ENCODE peak calls at places on chromosomes 12 and 14, in four cellular contexts. D, Y, G and C are unnamed samples.

GRCh38 chr12:110744697-110745264 is 2.1 kb upstream of the PPP1CC start:
- DNase-seq in D (no peak), Y (no peak), G (no peak), C (peak)

GRCh38 chr14:73784065-73784987 is 67.3 kb upstream of the PTGR2 start:
- DNase-seq in D (no peak), Y (no peak), G (no peak), C (no peak)

GRCh38 chr14:68232643-68233055 is 413.1 kb downstream of the RAD51B start:
- DNase-seq in D (peak), Y (no peak), G (no peak), C (peak)

GRCh38 chr14:101460521-101460920 is 100.8 kb upstream of the DIO3 start:
- DNase-seq in D (no peak), Y (no peak), G (no peak), C (no peak)

GRCh38 chr14:31933716-31934115 is 143.4 kb upstream of the ARHGAP5 start:
- DNase-seq in D (no peak), Y (no peak), G (no peak), C (no peak)

GRCh38 chr12:123707466-123707865 is 4.7 kb upstream of the ATP6V0A2 start:
- DNase-seq in D (no peak), Y (no peak), G (no peak), C (no peak)

GRCh38 chr14:74038015-74038859 is 19.1 kb downstream of the BBOF1 start:
- DNase-seq in D (no peak), Y (no peak), G (no peak), C (peak)

GRCh38 chr12:88237954-88238353 is 95.8 kb downstream of the TMTC3 start:
- DNase-seq in D (no peak), Y (no peak), G (no peak), C (no peak)

GRCh38 chr12:27303139-27304111 is 29.2 kb upstream of the BMAL2 start:
- DNase-seq in D (no peak), Y (no peak), G (no peak), C (no peak)

GRCh38 chr12:4115570-4115969 is 158.0 kb upstream of the CCND2 start:
- DNase-seq in D (peak), Y (no peak), G (no peak), C (no peak)

GRCh38 chr14:26323781-26324363 is 274.0 kb downstream of the NOVA1 start:
- DNase-seq in D (no peak), Y (no peak), G (no peak), C (no peak)

GRCh38 chr12:5889381-5890047 is 55.5 kb downstream of the ANO2 start:
- DNase-seq in D (no peak), Y (no peak), G (no peak), C (peak)

GRCh38 chr12:67630373-67631088 is 18.0 kb upstream of the DYRK2 start:
- DNase-seq in D (no peak), Y (no peak), G (peak), C (no peak)

GRCh38 chr12:110403975-110404675 is 617 bp upstream of the ANAPC7 start:
- DNase-seq in D (peak), Y (peak), G (peak), C (peak)

GRCh38 chr12:6779667-6780459 is 7.5 kb downstream of the LAG3 start:
- DNase-seq in D (no peak), Y (no peak), G (no peak), C (no peak)

GRCh38 chr12:92408072-92408900 is 262.6 kb upstream of the BTG1 start:
- DNase-seq in D (peak), Y (no peak), G (no peak), C (peak)

GRCh38 chr12:122140467-122141257 is 33.4 kb downstream of the IL31 start:
- DNase-seq in D (no peak), Y (no peak), G (no peak), C (no peak)

GRCh38 chr12:13230500-13230899 is 34.0 kb downstream of the EMP1 start:
- DNase-seq in D (no peak), Y (no peak), G (no peak), C (no peak)

GRCh38 chr14:67187826-67188225 is 1.4 kb upstream of the GARIN2 start:
- DNase-seq in D (peak), Y (no peak), G (no peak), C (peak)

GRCh38 chr12:78684419-78684818 is 180.2 kb upstream of the SYT1 start:
- DNase-seq in D (no peak), Y (no peak), G (no peak), C (no peak)

DNA sequence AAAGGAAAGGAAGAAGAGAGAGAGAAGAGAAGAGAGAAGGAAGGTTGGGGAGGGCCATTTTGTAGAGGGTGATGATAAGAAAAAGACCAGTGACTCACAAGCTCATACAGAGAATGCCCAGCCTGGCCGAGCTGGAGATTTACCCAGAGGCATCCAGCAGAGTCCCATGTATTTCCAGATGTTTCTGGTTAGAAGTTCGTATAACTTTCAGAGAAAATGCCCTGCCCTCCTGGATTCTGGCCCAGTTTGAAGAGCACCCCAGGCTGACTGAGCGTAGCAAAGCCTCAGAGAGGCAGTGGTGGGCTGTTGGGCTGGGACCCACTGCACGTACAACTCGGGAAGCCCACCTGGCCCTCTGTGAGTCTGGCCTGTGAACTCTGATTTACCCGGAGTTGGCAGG is 221.8 kb downstream of the SLC41A2 start:
- DNase-seq in D (no peak), Y (peak), G (no peak), C (no peak)
- TF ChIP-seq CTCF in D (no peak), Y (no peak), G (no peak), C (no peak)

DNA sequence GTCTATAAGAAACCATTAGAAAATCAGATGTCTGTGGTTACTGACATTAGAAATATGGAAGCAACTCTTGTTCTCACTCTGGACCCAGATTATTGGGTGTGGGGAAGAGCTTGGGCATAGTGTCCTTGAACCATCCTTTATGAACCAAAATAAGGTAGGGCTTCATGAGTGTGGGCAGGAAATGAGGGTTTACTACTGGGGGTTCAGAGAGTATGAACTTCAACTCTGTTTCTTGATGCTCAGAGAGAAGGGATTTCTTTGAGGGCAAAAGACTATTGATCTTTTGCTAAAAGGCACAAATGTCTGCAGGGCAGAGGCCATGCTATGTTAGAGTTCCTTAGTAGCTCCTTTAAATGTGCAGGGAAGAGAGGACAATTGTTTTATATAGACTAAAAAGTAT is 183.3 kb upstream of the ATP2B1 start:
- DNase-seq in D (no peak), Y (no peak), G (no peak), C (no peak)
- H3K27ac ChIP-seq in D (no peak), Y (no peak), G (no peak), C (no peak)

GRCh38 chr12:101089271-101089670 is 120.8 kb downstream of the SLC5A8 start:
- DNase-seq in D (no peak), Y (no peak), G (no peak), C (no peak)
- TF ChIP-seq CTCF in D (no peak), Y (no peak), G (no peak), C (no peak)

DNA sequence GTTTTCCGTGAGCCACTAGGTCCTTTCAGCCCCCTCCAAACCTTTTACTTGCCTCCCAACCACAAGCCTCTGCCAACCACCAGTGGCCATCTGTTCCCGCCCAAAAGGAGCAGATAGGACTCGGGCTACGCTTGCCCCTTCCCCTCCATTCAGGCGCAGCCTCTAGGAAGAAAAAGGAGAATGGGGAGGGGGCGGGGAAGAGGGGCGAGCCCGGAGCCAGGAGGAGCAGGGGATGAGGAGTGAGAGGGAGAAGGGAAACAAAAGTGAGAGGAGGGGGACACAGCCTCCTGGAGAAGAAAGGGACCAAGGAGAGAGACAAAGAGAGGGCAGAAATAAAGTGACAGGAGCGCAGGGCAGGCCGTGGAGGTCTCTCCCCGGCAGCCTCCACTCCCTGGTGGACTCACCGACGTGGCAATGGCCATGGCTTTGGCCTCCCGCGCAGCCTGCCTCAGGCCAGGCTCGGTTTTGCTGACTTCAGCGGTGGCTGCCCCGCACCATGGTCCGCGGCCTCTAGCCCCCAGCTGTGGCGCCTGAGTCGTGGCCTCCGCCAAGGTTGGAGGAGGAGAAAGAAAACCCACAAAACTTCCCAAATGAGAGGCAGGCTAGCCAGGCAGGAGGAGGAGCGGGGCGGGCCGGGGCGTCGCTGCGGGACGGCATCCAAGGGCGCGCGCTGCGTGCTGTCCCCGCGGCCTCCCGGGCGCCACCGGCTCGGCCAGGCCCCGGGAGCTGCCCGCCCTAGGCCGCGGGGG is at the start of gene EFS:
- DNase-seq in D (no peak), Y (no peak), G (no peak), C (no peak)
- H3K27ac ChIP-seq in D (peak), Y (peak), G (no peak), C (peak)